ENCODE peak calls at places on chromosomes 3 and 15, in ten cellular contexts. U is activated CD4-positive, alpha-beta T cell treated with anti-CD3 and anti-CD28 coated beads, Interleukin-2, amount 50 U/mL, for 24 hours; I is mucosa of gallbladder; X is LNCaP clone FGC; P is right lobe of liver; Y is HuH-7; A is left lobe of liver; M is BE2C; J is retina; C is AG04450. E is an unnamed sample.

GRCh38 chr3:108406661-108407206 is 103.7 kb downstream of the MYH15 start:
- DNase-seq in U (no peak), A (no peak), P (no peak), I (no peak), Y (peak), J (peak), X (peak), C (peak), M (peak), E (no peak)

GRCh38 chr3:52202384-52203077 is 4.6 kb downstream of the ALAS1 start:
- DNase-seq in U (no peak), I (no peak), A (no peak), X (no peak), P (no peak), J (no peak), Y (no peak), M (no peak), C (no peak), E (no peak)

GRCh38 chr3:48367201-48367600 is 4.8 kb upstream of the FBXW12 start:
- DNase-seq in J (no peak), C (no peak), I (no peak), A (no peak), M (peak), P (no peak), U (no peak), Y (no peak), X (no peak), E (no peak)

GRCh38 chr3:141193431-141193830 is 38.2 kb upstream of the PXYLP1 start:
- DNase-seq in U (no peak), M (no peak), Y (no peak), X (no peak), I (no peak), P (no peak), A (no peak), C (no peak), J (no peak), E (no peak)

GRCh38 chr3:61239871-61240270 is 11.4 kb downstream of the FHIT start:
- DNase-seq in P (peak), U (no peak), X (peak), I (no peak), C (no peak), M (no peak), A (no peak), Y (no peak), J (no peak), E (no peak)

GRCh38 chr3:168989396-168989795 is 674.1 kb downstream of the MECOM start:
- DNase-seq in A (no peak), M (no peak), Y (no peak), C (no peak), P (no peak), I (peak), X (no peak), U (no peak), J (no peak), E (no peak)

GRCh38 chr15:68639926-68640600 is 61.3 kb downstream of the CORO2B start:
- DNase-seq in Y (no peak), U (no peak), I (no peak), M (no peak), C (no peak), P (no peak), A (no peak), X (no peak), J (no peak), E (no peak)

GRCh38 chr3:55576621-55577020 is 89.5 kb upstream of the WNT5A start:
- DNase-seq in U (no peak), C (no peak), P (no peak), J (no peak), Y (no peak), X (no peak), I (no peak), M (no peak), A (no peak), E (no peak)

GRCh38 chr3:138433892-138434275 is 532 bp upstream of the ESYT3 start:
- DNase-seq in A (no peak), U (no peak), X (no peak), Y (no peak), P (no peak), J (no peak), C (no peak), I (no peak), M (no peak), E (no peak)

GRCh38 chr3:170488802-170489201 is 70.1 kb downstream of the CLDN11 start:
- DNase-seq in A (peak), X (no peak), U (no peak), M (no peak), P (peak), C (peak), J (no peak), Y (peak), I (no peak), E (peak)

GRCh38 chr3:134363381-134363755 is 10.9 kb downstream of the AMOTL2 start:
- DNase-seq in U (no peak), C (no peak), I (no peak), J (no peak), P (peak), M (no peak), X (no peak), A (no peak), Y (no peak), E (no peak)

GRCh38 chr3:53531749-53532148 is 37.3 kb downstream of the CACNA1D start:
- DNase-seq in Y (no peak), I (no peak), U (no peak), X (no peak), A (no peak), J (no peak), P (no peak), M (no peak), C (no peak), E (no peak)

GRCh38 chr3:71069797-71070196 is 513.7 kb downstream of the FOXP1 start:
- DNase-seq in I (peak), U (peak), A (peak), M (peak), P (peak), C (no peak), X (no peak), J (no peak), Y (peak), E (no peak)

GRCh38 chr3:86771741-86772512 is 219.0 kb downstream of the VGLL3 start:
- DNase-seq in P (no peak), X (no peak), M (no peak), C (no peak), J (no peak), I (no peak), A (no peak), U (no peak), Y (no peak), E (no peak)

GRCh38 chr15:98676586-98677270 is 28.4 kb downstream of the IGF1R start:
- DNase-seq in M (no peak), X (no peak), Y (no peak), I (no peak), J (no peak), C (no peak), U (no peak), P (no peak), A (no peak), E (no peak)

GRCh38 chr3:192130534-192131132 is 596.7 kb downstream of the FGF12 start:
- DNase-seq in I (peak), U (no peak), X (peak), M (peak), A (peak), C (no peak), J (peak), P (peak), Y (peak), E (no peak)

GRCh38 chr3:37349640-37350039 is 175.3 kb upstream of the LRRFIP2 start:
- DNase-seq in U (no peak), I (no peak), Y (no peak), A (no peak), C (no peak), M (no peak), X (peak), J (no peak), P (no peak), E (no peak)

GRCh38 chr3:149342413-149343340 is 9.2 kb upstream of the TM4SF18 start:
- DNase-seq in M (no peak), C (peak), A (no peak), P (no peak), Y (no peak), U (no peak), I (no peak), J (no peak), X (no peak), E (peak)

GRCh38 chr15:49693491-49693890 is 72.6 kb downstream of the DTWD1 start:
- DNase-seq in C (no peak), I (no peak), X (no peak), U (no peak), M (no peak), P (no peak), J (no peak), Y (no peak), A (no peak), E (no peak)

GRCh38 chr3:156620260-156620659 is 54.1 kb upstream of the TIPARP start:
- DNase-seq in A (no peak), J (no peak), P (no peak), U (no peak), C (no peak), X (no peak), Y (no peak), M (peak), I (peak), E (no peak)

GRCh38 chr3:156469456-156469855 is 85.5 kb downstream of the SSR3 start:
- DNase-seq in Y (no peak), A (no peak), M (no peak), P (no peak), I (no peak), C (no peak), U (no peak), X (no peak), J (no peak), E (no peak)

GRCh38 chr3:184343200-184343876 is 5.9 kb downstream of the FAM131A start:
- DNase-seq in I (no peak), A (no peak), Y (no peak), J (no peak), M (no peak), X (no peak), C (no peak), P (no peak), U (no peak), E (no peak)

GRCh38 chr3:98848108-98848507 is 53.4 kb downstream of the DCBLD2 start:
- DNase-seq in U (no peak), X (no peak), I (no peak), C (no peak), A (no peak), M (no peak), P (no peak), J (no peak), Y (no peak), E (no peak)

GRCh38 chr15:42733027-42733426 is 3.9 kb downstream of the CDAN1 start:
- DNase-seq in C (no peak), A (no peak), U (no peak), Y (no peak), I (no peak), X (no peak), P (no peak), J (no peak), M (no peak), E (no peak)

GRCh38 chr3:194326192-194327029 is 24.7 kb downstream of the CPN2 start:
- DNase-seq in I (no peak), A (no peak), Y (peak), C (no peak), J (peak), X (peak), U (no peak), M (no peak), P (no peak), E (no peak)

GRCh38 chr3:197397812-197398211 is 99.4 kb upstream of the DLG1 start:
- DNase-seq in A (peak), U (no peak), X (no peak), Y (peak), P (no peak), J (no peak), M (no peak), C (no peak), I (no peak), E (no peak)

GRCh38 chr3:33645060-33645841 is 72.8 kb downstream of the CLASP2 start:
- DNase-seq in J (peak), U (peak), I (no peak), X (no peak), M (peak), C (no peak), A (no peak), Y (no peak), P (no peak), E (no peak)

GRCh38 chr3:1848935-1849334 is 249.7 kb upstream of the CNTN4 start:
- DNase-seq in I (no peak), A (no peak), X (no peak), M (no peak), C (no peak), P (no peak), J (no peak), U (no peak), Y (no peak), E (no peak)

GRCh38 chr3:162041622-162042021 is 545.0 kb downstream of the OTOL1 start:
- DNase-seq in M (no peak), C (no peak), X (no peak), J (no peak), U (no peak), Y (no peak), I (no peak), P (no peak), A (no peak), E (no peak)

GRCh38 chr15:40941528-40942336 is 11.5 kb upstream of the CHAC1 start:
- DNase-seq in P (peak), U (peak), J (peak), I (peak), A (peak), Y (peak), X (no peak), M (peak), C (peak), E (no peak)

GRCh38 chr3:127137113-127137512 is 55.8 kb upstream of the PRR23E start:
- DNase-seq in Y (no peak), I (no peak), A (no peak), X (no peak), M (no peak), U (no peak), C (no peak), P (no peak), J (no peak), E (no peak)

GRCh38 chr3:194075802-194076460 is 60.0 kb upstream of the HES1 start:
- DNase-seq in J (no peak), C (no peak), M (no peak), X (peak), I (no peak), A (peak), P (peak), U (no peak), Y (peak), E (no peak)

GRCh38 chr15:32979710-32980109 is 214.8 kb downstream of the FMN1 start:
- DNase-seq in M (no peak), Y (no peak), P (no peak), A (no peak), J (no peak), C (peak), U (no peak), I (no peak), X (no peak), E (peak)

E was measured in AG09309.